ENCODE peak calls at places on chromosomes 3 and 15, in ten cellular contexts. G is psoas muscle, R is GM23338, V is pancreas, W is GM12878, D is Peyer's patch, X is PC-9, Z is stomach, M is IMR-90, L is fibroblast of lung. U is an unnamed sample. For H3K36me3 and H3K4me1, the result is how much of the 10 kb centered on the place peaks cover.

GRCh38 chr15:95912280-95912625 is 418.2 kb upstream of the NR2F2 start:
- DNase-seq in Z (no peak), X (peak), R (peak), G (no peak), L (no peak), D (no peak), M (no peak), W (no peak), V (no peak), U (no peak)

GRCh38 chr15:39287322-39288195 is 293.3 kb upstream of the THBS1 start:
- DNase-seq in W (no peak), V (no peak), G (no peak), L (peak), Z (no peak), M (peak), D (no peak), X (no peak), R (no peak), U (no peak)

GRCh38 chr3:52534281-52535183 is 875 bp upstream of the NT5DC2 start:
- DNase-seq in R (peak), D (peak), M (peak), X (no peak), W (no peak), L (peak), Z (peak), V (peak), G (no peak), U (peak)

GRCh38 chr3:149969110-149969944 is 1.4 kb downstream of the PFN2 start:
- DNase-seq in Z (no peak), R (peak), W (no peak), X (peak), G (peak), M (peak), V (no peak), D (no peak), L (peak), U (no peak)

GRCh38 chr3:165346503-165346902 is 150.3 kb upstream of the SLITRK3 start:
- DNase-seq in V (no peak), X (no peak), M (no peak), G (no peak), L (no peak), R (peak), Z (no peak), D (no peak), W (no peak), U (no peak)

GRCh38 chr3:107216711-107217110 is 160.5 kb upstream of the CCDC54 start:
- DNase-seq in Z (no peak), L (peak), M (peak), V (no peak), G (no peak), R (no peak), D (no peak), W (no peak), X (no peak), U (no peak)

GRCh38 chr3:123834631-123835030 is 49.5 kb downstream of the MYLK start:
- DNase-seq in L (peak), W (no peak), V (no peak), R (no peak), G (no peak), X (peak), Z (no peak), M (peak), D (no peak), U (no peak)

GRCh38 chr3:2452249-2452648 is 353.6 kb downstream of the CNTN4 start:
- DNase-seq in L (no peak), M (no peak), V (no peak), X (no peak), R (no peak), G (no peak), Z (no peak), W (no peak), D (no peak), U (no peak)

GRCh38 chr3:138078901-138079344 is 36.5 kb downstream of the DZIP1L start:
- DNase-seq in M (peak), Z (no peak), X (peak), L (peak), V (no peak), R (no peak), G (no peak), D (no peak), W (no peak), U (no peak)

GRCh38 chr3:124631727-124632126 is 98.5 kb upstream of the UMPS start:
- DNase-seq in W (no peak), L (no peak), D (no peak), Z (no peak), V (peak), R (no peak), X (no peak), G (no peak), M (no peak), U (no peak)

GRCh38 chr3:55537563-55537962 is 50.5 kb upstream of the WNT5A start:
- DNase-seq in M (no peak), W (no peak), G (no peak), X (no peak), R (no peak), Z (no peak), L (no peak), D (no peak), V (no peak), U (no peak)

GRCh38 chr3:20574746-20575145 is 388.7 kb upstream of the SGO1 start:
- DNase-seq in D (no peak), L (peak), W (no peak), V (no peak), G (no peak), X (no peak), Z (no peak), M (peak), R (no peak), U (no peak)

GRCh38 chr3:8576436-8576835 is 68.2 kb downstream of the SSUH2 start:
- DNase-seq in Z (no peak), M (no peak), R (no peak), W (no peak), L (no peak), G (no peak), V (no peak), D (no peak), X (no peak), U (no peak)

DNA sequence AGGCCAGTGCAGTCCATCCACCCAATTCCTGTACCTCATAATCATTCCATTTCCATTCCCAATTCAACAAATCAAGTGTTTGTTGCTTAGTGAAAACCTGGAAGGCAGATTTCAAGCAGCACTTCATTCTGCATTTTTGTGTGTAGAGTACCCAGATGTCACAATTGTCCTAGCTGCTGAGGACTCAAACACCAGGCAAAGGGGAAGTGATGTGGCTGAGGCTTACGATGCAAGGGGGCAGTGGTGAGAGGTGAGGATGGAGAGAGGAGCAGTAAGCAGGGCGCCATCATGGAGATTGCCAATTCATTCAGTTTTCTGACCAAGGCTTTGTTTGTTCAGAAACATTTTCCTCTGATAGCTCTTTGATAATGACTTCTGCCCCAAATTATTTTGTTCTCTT is 83.7 kb upstream of the GSK3B start:
- DNase-seq in X (no peak), M (no peak), W (no peak), V (no peak), G (no peak), L (no peak), R (peak), Z (no peak), D (no peak), U (no peak)
- TF ChIP-seq CTCF in X (no peak), M (no peak), W (no peak), V (no peak), G (no peak), L (no peak), R (peak), Z (no peak), D (no peak), U (no peak)

DNA sequence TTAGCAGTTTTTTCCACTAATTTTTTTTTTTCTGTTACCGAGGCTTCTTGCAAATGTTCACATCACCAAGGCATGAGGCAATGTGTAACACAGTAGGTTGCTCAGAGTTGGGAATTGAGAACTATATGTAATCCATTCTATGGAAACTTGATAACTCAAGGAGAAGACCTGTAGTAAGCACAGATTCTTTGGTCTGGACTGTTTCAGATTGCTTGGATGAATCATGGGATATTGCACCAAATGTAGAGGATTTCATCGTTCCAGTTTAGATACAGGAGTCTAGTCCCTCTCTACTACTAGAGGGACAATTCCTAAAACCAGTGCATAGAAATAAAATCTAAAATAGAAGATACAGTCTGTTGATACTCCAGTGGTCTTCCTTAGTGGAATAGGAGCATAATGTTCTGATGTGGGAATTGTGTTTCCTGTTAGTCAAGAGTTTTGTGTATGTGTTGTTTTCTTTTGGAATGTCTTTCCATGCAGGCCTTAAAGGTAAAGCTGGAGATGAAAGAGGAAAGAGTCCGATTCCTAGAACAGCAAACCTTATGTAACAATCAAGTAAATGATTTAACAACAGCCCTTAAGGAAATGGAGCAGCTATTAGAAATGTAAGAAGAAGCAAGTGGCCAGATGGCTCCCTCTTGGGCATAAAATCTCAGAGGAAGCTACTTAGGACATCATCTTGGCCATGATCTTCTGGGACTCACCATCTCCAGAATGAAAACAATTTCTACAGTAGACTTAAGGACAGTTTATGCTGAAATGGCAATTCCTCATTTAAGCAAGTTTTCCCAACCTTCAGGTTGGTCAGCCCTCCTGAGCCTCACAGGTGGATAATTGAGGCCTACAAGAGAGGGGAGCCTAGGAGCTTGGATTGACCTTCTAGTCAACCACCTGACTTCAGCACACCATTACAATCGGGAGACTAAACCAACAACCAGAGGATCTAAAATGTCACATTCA is 10.7 kb downstream of the KNSTRN start:
- DNase-seq in V (no peak), R (no peak), L (no peak), M (peak), G (no peak), Z (no peak), X (no peak), D (no peak), W (no peak), U (no peak)
- H3K36me3 ChIP-seq in V (under half), R (half or more), L (under half), M (under half), G (under half), Z (half or more), X (under half), D (under half), W (under half), U (under half)

GRCh38 chr15:89686522-89686921 is 4.0 kb downstream of the PEX11A start:
- DNase-seq in G (no peak), X (no peak), R (no peak), M (no peak), Z (no peak), D (no peak), V (no peak), W (no peak), L (no peak), U (no peak)
- H3K4me1 ChIP-seq in G (under half), X (under half), R (under half), M (under half), Z (under half), D (under half), V (under half), W (under half), L (under half), U (under half)

GRCh38 chr3:183504597-183504996 is 50.9 kb downstream of the KLHL6 start:
- DNase-seq in V (no peak), D (no peak), X (no peak), W (no peak), Z (no peak), L (no peak), M (no peak), R (no peak), G (no peak), U (no peak)

GRCh38 chr3:183500981-183501704 is 54.4 kb downstream of the KLHL6 start:
- DNase-seq in D (no peak), W (no peak), L (no peak), V (no peak), R (no peak), X (no peak), Z (no peak), G (no peak), M (no peak), U (no peak)

GRCh38 chr3:183502237-183502636 is 53.3 kb downstream of the KLHL6 start:
- DNase-seq in R (no peak), V (no peak), W (no peak), Z (no peak), M (no peak), X (no peak), D (no peak), L (no peak), G (no peak), U (no peak)

GRCh38 chr3:183503738-183504137 is 51.8 kb downstream of the KLHL6 start:
- DNase-seq in V (no peak), D (no peak), W (no peak), X (no peak), R (peak), M (no peak), G (no peak), L (no peak), Z (no peak), U (no peak)

GRCh38 chr3:183502782-183503181 is 52.7 kb downstream of the KLHL6 start:
- DNase-seq in Z (no peak), X (no peak), L (peak), V (no peak), W (no peak), R (no peak), M (no peak), D (no peak), G (no peak), U (no peak)
- TF ChIP-seq CTCF in Z (no peak), X (no peak), L (peak), V (no peak), W (no peak), R (peak), M (no peak), D (peak), G (peak), U (no peak)

DNA sequence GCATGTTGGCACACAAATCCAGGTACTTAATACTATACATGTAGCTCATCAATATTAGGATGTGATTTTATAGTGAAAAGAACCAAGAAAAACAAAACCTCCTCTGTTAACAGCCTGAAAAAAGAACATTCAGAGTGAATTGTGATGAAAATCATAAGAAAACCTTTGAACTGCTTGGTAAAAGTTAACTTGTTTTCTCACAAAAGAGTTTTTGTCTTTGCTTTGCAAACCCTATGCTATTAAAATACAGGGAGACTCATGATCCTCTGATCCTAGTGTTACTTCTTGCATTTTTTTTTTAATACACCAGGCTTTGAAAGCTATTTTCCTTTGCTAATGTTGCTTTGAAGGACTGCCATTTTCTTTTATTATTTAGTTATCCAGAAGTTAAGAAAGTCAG is 23.7 kb downstream of the QTRT2 start:
- DNase-seq in G (no peak), W (no peak), V (no peak), D (no peak), X (no peak), M (no peak), R (no peak), Z (no peak), L (no peak), U (no peak)
- H3K36me3 ChIP-seq in G (under half), W (under half), V (under half), D (under half), X (under half), M (under half), R (half or more), Z (half or more), L (under half), U (under half)

DNA sequence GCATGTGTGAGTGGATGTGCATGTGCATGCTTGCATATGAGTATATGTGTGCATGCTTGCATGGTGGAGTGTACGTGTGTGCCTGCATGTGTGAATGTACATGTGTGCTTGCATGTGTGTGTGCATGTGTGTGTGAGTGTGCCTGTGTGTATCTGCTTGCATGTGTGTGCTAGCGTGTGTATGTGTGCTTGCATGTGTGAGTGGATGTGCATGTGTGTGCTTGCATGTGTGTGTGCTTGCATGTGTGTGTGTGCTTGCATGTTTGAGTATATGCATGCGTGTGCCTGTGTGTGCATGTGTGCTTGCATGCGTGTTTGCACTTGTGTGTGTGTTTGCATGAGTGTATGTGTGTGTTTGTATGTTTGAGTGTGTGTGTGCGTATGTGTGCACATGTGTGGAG is 4.6 kb upstream of the PLXNA1 start:
- DNase-seq in X (no peak), Z (no peak), D (no peak), V (no peak), G (no peak), R (no peak), L (no peak), M (no peak), W (no peak), U (no peak)
- H3K4me1 ChIP-seq in X (under half), Z (under half), D (under half), V (under half), G (under half), R (under half), L (under half), M (under half), W (under half), U (under half)

GRCh38 chr3:105653161-105653560 is 215.7 kb downstream of the CBLB start:
- DNase-seq in G (no peak), V (no peak), D (no peak), Z (no peak), L (no peak), M (no peak), R (peak), W (no peak), X (no peak), U (no peak)
- TF ChIP-seq CTCF in G (no peak), V (no peak), D (no peak), Z (no peak), L (no peak), M (no peak), R (no peak), W (no peak), X (no peak), U (no peak)

GRCh38 chr3:81622395-81622794 is 139.1 kb downstream of the GBE1 start:
- DNase-seq in Z (no peak), R (no peak), V (no peak), L (peak), D (no peak), X (no peak), G (no peak), W (no peak), M (peak), U (no peak)

GRCh38 chr3:81621277-81621676 is 140.2 kb downstream of the GBE1 start:
- DNase-seq in W (no peak), R (peak), G (no peak), L (no peak), D (no peak), Z (no peak), M (no peak), V (no peak), X (no peak), U (no peak)

GRCh38 chr3:81620813-81621212 is 140.6 kb downstream of the GBE1 start:
- DNase-seq in M (no peak), D (no peak), V (no peak), R (peak), W (no peak), G (no peak), L (no peak), X (no peak), Z (no peak), U (no peak)
- H3K36me3 ChIP-seq in M (under half), D (under half), V (under half), R (under half), W (under half), G (under half), L (under half), X (under half), Z (under half), U (under half)

GRCh38 chr3:126202281-126203079 is 22.1 kb upstream of the ALDH1L1 start:
- DNase-seq in L (no peak), G (no peak), Z (no peak), V (no peak), D (no peak), R (no peak), M (no peak), X (no peak), W (no peak), U (no peak)
- H3K4me1 ChIP-seq in L (under half), G (under half), Z (under half), V (under half), D (under half), R (under half), M (under half), X (under half), W (under half), U (under half)

U was measured in mucosa of descending colon.